ENCODE peak calls at places on chromosome 6, in eight cellular contexts. W is right atrium auricular region; Y is CD4-positive, alpha-beta T cell; A is psoas muscle; G is A549; I is HL-60; Z is astrocyte; N is heart right ventricle. M is an unnamed sample.

GRCh38 chr6:56540950-56541600 is 101.6 kb downstream of the DST start:
- DNase-seq in W (no peak), Y (no peak), A (no peak), G (no peak), I (no peak), Z (peak; percentile 24), N (no peak), M (no peak)

GRCh38 chr6:158646023-158646888 is 1.7 kb upstream of the DYNLT1 start:
- DNase-seq in W (peak; percentile 54), Y (no peak), A (no peak), G (no peak), I (no peak), Z (no peak), N (no peak), M (no peak)

GRCh38 chr6:110296151-110297028 is 61.8 kb downstream of the METTL24 start:
- DNase-seq in W (no peak), Y (no peak), A (no peak), G (no peak), I (no peak), Z (no peak), N (no peak), M (no peak)

GRCh38 chr6:108798672-108799355 is 49.4 kb upstream of the ARMC2 start:
- DNase-seq in W (no peak), Y (peak; percentile 21), A (no peak), G (no peak), I (no peak), Z (no peak), N (peak; percentile 21), M (no peak)

GRCh38 chr6:89221971-89222887 is 5.1 kb upstream of the GABRR1 start:
- DNase-seq in W (no peak), Y (no peak), A (no peak), G (no peak), I (no peak), Z (peak; percentile 65), N (no peak), M (no peak)

GRCh38 chr6:97594834-97595233 is 311.8 kb upstream of the MMS22L start:
- DNase-seq in W (no peak), Y (no peak), A (no peak), G (no peak), I (no peak), Z (peak; percentile 82), N (peak; percentile 52), M (peak; percentile 38)

GRCh38 chr6:17519120-17519519 is 81.0 kb upstream of the FAM8A1 start:
- DNase-seq in W (no peak), Y (no peak), A (no peak), G (no peak), I (no peak), Z (peak; percentile 15), N (no peak), M (no peak)

GRCh38 chr6:10837692-10837996 is 695 bp downstream of the MAK start:
- DNase-seq in W (no peak), Y (no peak), A (no peak), G (no peak), I (peak; percentile 8), Z (no peak), N (peak; percentile 12), M (no peak)

GRCh38 chr6:79257381-79258205 is 23.1 kb upstream of the HMGN3 start:
- DNase-seq in W (no peak), Y (no peak), A (no peak), G (no peak), I (no peak), Z (peak; percentile 59), N (no peak), M (no peak)

GRCh38 chr6:20069130-20069529 is 143.1 kb downstream of the MBOAT1 start:
- DNase-seq in W (no peak), Y (no peak), A (no peak), G (no peak), I (no peak), Z (no peak), N (no peak), M (no peak)

GRCh38 chr6:2818593-2818992 is 23.1 kb downstream of the SERPINB1 start:
- DNase-seq in W (no peak), Y (no peak), A (no peak), G (no peak), I (no peak), Z (peak; percentile 68), N (no peak), M (no peak)

GRCh38 chr6:11778648-11779307 is at the start of gene ADTRP:
- DNase-seq in W (peak; percentile 75), Y (no peak), A (no peak), G (no peak), I (no peak), Z (no peak), N (peak; percentile 16), M (no peak)

GRCh38 chr6:28336284-28337024 is 506 bp upstream of the ZSCAN31 start:
- DNase-seq in W (no peak), Y (no peak), A (no peak), G (no peak), I (peak; percentile 84), Z (peak; percentile 58), N (peak; percentile 62), M (no peak)

GRCh38 chr6:84805145-84805544 is 40.7 kb upstream of the TBX18 start:
- DNase-seq in W (no peak), Y (no peak), A (no peak), G (no peak), I (no peak), Z (no peak), N (no peak), M (no peak)

GRCh38 chr6:83633609-83634008 is 75.3 kb downstream of the SNAP91 start:
- DNase-seq in W (no peak), Y (no peak), A (no peak), G (no peak), I (no peak), Z (no peak), N (no peak), M (no peak)

GRCh38 chr6:138245751-138246150 is 27.5 kb upstream of the PBOV1 start:
- DNase-seq in W (no peak), Y (no peak), A (no peak), G (no peak), I (no peak), Z (no peak), N (no peak), M (no peak)

GRCh38 chr6:107965746-107966145 is 7.7 kb upstream of the SEC63 start:
- DNase-seq in W (no peak), Y (no peak), A (no peak), G (no peak), I (no peak), Z (peak; percentile 23), N (no peak), M (no peak)

GRCh38 chr6:103587722-103588121 is 1272.0 kb downstream of the HACE1 start:
- DNase-seq in W (no peak), Y (no peak), A (no peak), G (no peak), I (no peak), Z (no peak), N (no peak), M (no peak)

GRCh38 chr6:129251669-129252376 is 368.9 kb downstream of the LAMA2 start:
- DNase-seq in W (no peak), Y (peak; percentile 5), A (peak; percentile 14), G (peak; percentile 8), I (peak; percentile 5), Z (peak; percentile 61), N (peak; percentile 48), M (peak; percentile 32)

DNA sequence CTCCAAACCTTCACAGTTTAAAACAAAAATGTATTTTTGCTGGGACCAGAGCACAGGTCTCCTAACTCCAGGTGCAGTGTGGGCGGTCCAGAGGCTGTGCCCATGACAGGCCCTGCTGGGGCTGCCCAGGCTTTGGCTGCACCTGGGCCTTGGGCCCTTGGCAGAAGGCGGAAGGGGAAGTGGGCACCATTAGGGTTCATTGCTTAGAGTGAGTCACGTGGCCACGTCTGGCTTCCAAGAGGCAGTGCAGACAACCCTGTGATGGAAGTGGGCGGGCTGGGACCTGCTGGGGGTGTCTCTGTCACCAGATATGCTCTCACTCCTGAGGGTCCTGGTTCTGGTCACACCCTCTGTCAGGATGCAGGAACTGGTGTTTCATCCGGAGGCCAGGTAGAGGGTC is 302.2 kb downstream of the QKI start:
- DNase-seq in W (no peak), Y (no peak), A (no peak), G (no peak), I (peak; percentile 23), Z (no peak), N (no peak), M (no peak)
- H3K27ac ChIP-seq in W (no peak overlapping the region), Y (no peak overlapping the region), A (no peak overlapping the region), G (no peak overlapping the region), I (no peak overlapping the region), Z (no peak overlapping the region), N (no peak overlapping the region), M (no peak overlapping the region)

GRCh38 chr6:39296745-39297640 is 17.2 kb downstream of the KCNK17 start:
- DNase-seq in W (peak; percentile 89), Y (no peak), A (peak; percentile 76), G (no peak), I (no peak), Z (no peak), N (no peak), M (no peak)

GRCh38 chr6:39294133-39294532 is 20.1 kb downstream of the KCNK17 start:
- DNase-seq in W (no peak), Y (no peak), A (no peak), G (no peak), I (no peak), Z (no peak), N (no peak), M (no peak)

GRCh38 chr6:39298061-39298460 is 16.2 kb downstream of the KCNK17 start:
- DNase-seq in W (no peak), Y (no peak), A (peak; percentile 42), G (no peak), I (no peak), Z (no peak), N (no peak), M (no peak)

GRCh38 chr6:39294899-39295298 is 19.3 kb downstream of the KCNK17 start:
- DNase-seq in W (no peak), Y (no peak), A (no peak), G (no peak), I (no peak), Z (no peak), N (no peak), M (no peak)

GRCh38 chr6:39295538-39295937 is 18.7 kb downstream of the KCNK17 start:
- DNase-seq in W (no peak), Y (no peak), A (peak; percentile 71), G (no peak), I (no peak), Z (no peak), N (no peak), M (no peak)
- H3K27ac ChIP-seq in W (no peak overlapping the region), Y (no peak overlapping the region), A (no peak overlapping the region), G (no peak overlapping the region), I (no peak overlapping the region), Z (no peak overlapping the region), N (no peak overlapping the region), M (no peak overlapping the region)

GRCh38 chr6:77773157-77773822 is 120.5 kb downstream of the MEI4 start:
- DNase-seq in W (no peak), Y (no peak), A (no peak), G (no peak), I (no peak), Z (no peak), N (no peak), M (no peak)
- H3K27ac ChIP-seq in W (no peak overlapping the region), Y (no peak overlapping the region), A (no peak overlapping the region), G (no peak overlapping the region), I (no peak overlapping the region), Z (no peak overlapping the region), N (no peak overlapping the region), M (no peak overlapping the region)

DNA sequence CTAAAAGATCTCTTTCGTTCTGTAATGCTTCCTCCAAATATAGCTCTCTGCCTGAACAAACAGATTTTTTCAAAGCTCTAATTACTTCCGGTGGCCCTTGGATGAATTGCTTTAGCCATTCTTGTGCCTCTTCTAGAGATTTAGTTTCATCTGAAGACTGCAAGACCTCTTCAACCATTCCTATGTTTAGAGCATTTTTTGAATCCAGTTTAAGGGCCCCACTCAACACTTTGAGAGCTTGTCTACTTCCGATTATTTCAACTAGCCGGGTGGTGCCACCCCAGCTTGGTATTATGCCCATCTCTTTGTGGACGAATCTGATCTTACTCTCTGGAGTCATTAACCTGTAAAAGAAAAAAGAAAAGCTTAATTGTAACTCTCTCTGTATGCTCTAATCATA is 23.3 kb downstream of the RNF146 start:
- DNase-seq in W (no peak), Y (no peak), A (no peak), G (no peak), I (no peak), Z (no peak), N (no peak), M (no peak)
- H3K27ac ChIP-seq in W (no peak overlapping the region), Y (no peak overlapping the region), A (peak overlapping the region; percentile 18), G (no peak overlapping the region), I (no peak overlapping the region), Z (no peak overlapping the region), N (no peak overlapping the region), M (no peak overlapping the region)

M was measured in AG04450.